ENCODE peak calls at places on chromosomes 5 and 9, in seven cellular contexts. R, Z, D, L, Q, I and T are unnamed samples.

GRCh38 chr5:1855573-1855972 is 27.2 kb downstream of the IRX4 start:
- DNase-seq in R (no peak), Z (no peak), D (no peak), L (no peak), Q (no peak), I (no peak), T (no peak)

GRCh38 chr5:169002941-169003555 is 297.9 kb downstream of the SLIT3 start:
- DNase-seq in R (no peak), Z (no peak), D (no peak), L (no peak), Q (no peak), I (no peak), T (no peak)

GRCh38 chr5:117131048-117131679 is 556.5 kb upstream of the SEMA6A start:
- DNase-seq in R (no peak), Z (no peak), D (no peak), L (no peak), Q (peak; percentile 61), I (no peak), T (no peak)

GRCh38 chr5:78746990-78747389 is 98.4 kb upstream of the LHFPL2 start:
- DNase-seq in R (no peak), Z (no peak), D (no peak), L (no peak), Q (no peak), I (no peak), T (no peak)

GRCh38 chr5:132840896-132841818 is 10.7 kb upstream of the SHROOM1 start:
- DNase-seq in R (no peak), Z (no peak), D (no peak), L (peak; percentile 65), Q (no peak), I (no peak), T (no peak)

GRCh38 chr5:171531638-171532037 is 112.2 kb downstream of the FGF18 start:
- DNase-seq in R (no peak), Z (no peak), D (no peak), L (no peak), Q (no peak), I (no peak), T (no peak)

GRCh38 chr5:9537223-9538141 is 8.4 kb downstream of the SEMA5A start:
- DNase-seq in R (no peak), Z (no peak), D (no peak), L (no peak), Q (no peak), I (no peak), T (no peak)

GRCh38 chr9:23123048-23123632 is 676.5 kb downstream of the DMRTA1 start:
- DNase-seq in R (no peak), Z (no peak), D (peak; percentile 13), L (peak; percentile 13), Q (no peak), I (no peak), T (no peak)

GRCh38 chr9:113293285-113293874 is 9.8 kb downstream of the RNF183 start:
- DNase-seq in R (no peak), Z (no peak), D (no peak), L (peak; percentile 7), Q (no peak), I (no peak), T (no peak)

GRCh38 chr5:133397432-133397831 is 214.9 kb downstream of the FSTL4 start:
- DNase-seq in R (no peak), Z (no peak), D (no peak), L (no peak), Q (no peak), I (no peak), T (no peak)

GRCh38 chr5:53820119-53820801 is 259.8 kb downstream of the NDUFS4 start:
- DNase-seq in R (no peak), Z (no peak), D (no peak), L (no peak), Q (peak; percentile 60), I (no peak), T (no peak)

GRCh38 chr5:33180900-33181299 is 259.9 kb upstream of the TARS1 start:
- DNase-seq in R (no peak), Z (no peak), D (no peak), L (peak; percentile 71), Q (no peak), I (no peak), T (no peak)

GRCh38 chr5:143557061-143557818 is 153.8 kb upstream of the NR3C1 start:
- DNase-seq in R (no peak), Z (no peak), D (no peak), L (peak; percentile 70), Q (peak; percentile 11), I (no peak), T (no peak)

GRCh38 chr9:34685591-34685990 is 5.5 kb downstream of the CCL19 start:
- DNase-seq in R (no peak), Z (no peak), D (no peak), L (no peak), Q (no peak), I (no peak), T (no peak)

GRCh38 chr9:135886147-135886981 is 21.0 kb downstream of the CAMSAP1 start:
- DNase-seq in R (no peak), Z (no peak), D (peak; percentile 62), L (no peak), Q (no peak), I (no peak), T (no peak)

GRCh38 chr9:129430940-129431693 is 189.8 kb downstream of the C9orf50 start:
- DNase-seq in R (no peak), Z (no peak), D (no peak), L (no peak), Q (no peak), I (no peak), T (no peak)

GRCh38 chr9:91163773-91164471 is 197.8 kb downstream of the AUH start:
- DNase-seq in R (no peak), Z (no peak), D (no peak), L (no peak), Q (no peak), I (no peak), T (no peak)

GRCh38 chr5:137148128-137148527 is 351.0 kb downstream of the SPOCK1 start:
- DNase-seq in R (no peak), Z (no peak), D (no peak), L (no peak), Q (no peak), I (no peak), T (no peak)

GRCh38 chr5:74490814-74491213 is 149.7 kb downstream of the ENC1 start:
- DNase-seq in R (no peak), Z (no peak), D (no peak), L (no peak), Q (peak; percentile 88), I (no peak), T (no peak)

GRCh38 chr5:149037819-149038218 is 25.0 kb downstream of the SH3TC2 start:
- DNase-seq in R (no peak), Z (no peak), D (no peak), L (no peak), Q (no peak), I (no peak), T (no peak)

GRCh38 chr9:137349471-137350033 is 47.5 kb upstream of the NRARP start:
- DNase-seq in R (no peak), Z (no peak), D (no peak), L (no peak), Q (no peak), I (no peak), T (no peak)

GRCh38 chr5:55569513-55569865 is 34.7 kb upstream of the PLPP1 start:
- DNase-seq in R (no peak), Z (no peak), D (no peak), L (no peak), Q (no peak), I (no peak), T (no peak)

GRCh38 chr9:25003686-25004085 is 458.0 kb upstream of the IZUMO3 start:
- DNase-seq in R (no peak), Z (no peak), D (no peak), L (no peak), Q (no peak), I (no peak), T (no peak)

GRCh38 chr9:96408409-96409280 is 9.5 kb downstream of the ZNF367 start:
- DNase-seq in R (no peak), Z (no peak), D (no peak), L (no peak), Q (no peak), I (peak; percentile 32), T (no peak)

GRCh38 chr5:26232706-26233105 is 805.7 kb downstream of the CDH9 start:
- DNase-seq in R (no peak), Z (no peak), D (no peak), L (no peak), Q (no peak), I (no peak), T (no peak)